ENCODE peak calls at places on chromosomes 16 and 17, in five cellular contexts. W is CD8-positive, alpha-beta T cell; A is A549; B is upper lobe of right lung; Z is breast epithelium. K is an unnamed sample.

GRCh38 chr16:65044861-65045260 is 77.0 kb downstream of the CDH11 start:
- DNase-seq in W (no peak), A (no peak), B (no peak), Z (no peak), K (peak)

GRCh38 chr17:56821847-56822534 is 11.7 kb downstream of the C17orf67 start:
- DNase-seq in W (no peak), A (no peak), B (no peak), Z (no peak), K (no peak)

GRCh38 chr16:22206847-22207714 is 1.0 kb downstream of the EEF2K start:
- DNase-seq in W (no peak), A (peak), B (peak), Z (peak), K (no peak)

GRCh38 chr16:84423416-84423837 is 55.1 kb downstream of the ATP2C2 start:
- DNase-seq in W (no peak), A (peak), B (peak), Z (no peak), K (peak)

GRCh38 chr17:74110467-74110866 is 93.0 kb upstream of the RPL38 start:
- DNase-seq in W (no peak), A (no peak), B (no peak), Z (no peak), K (no peak)

GRCh38 chr17:79843917-79844815 is 4.9 kb upstream of the CBX4 start:
- DNase-seq in W (no peak), A (peak), B (peak), Z (no peak), K (no peak)

GRCh38 chr17:9052921-9053320 is 31.6 kb downstream of the NTN1 start:
- DNase-seq in W (no peak), A (no peak), B (no peak), Z (no peak), K (no peak)

GRCh38 chr16:89581861-89582563 is 6.5 kb downstream of the CPNE7 start:
- DNase-seq in W (no peak), A (no peak), B (no peak), Z (no peak), K (no peak)

GRCh38 chr16:88634141-88634993 is 4.0 kb upstream of the IL17C start:
- DNase-seq in W (no peak), A (no peak), B (peak), Z (no peak), K (peak)

GRCh38 chr17:31405941-31406371 is 14.5 kb downstream of the RAB11FIP4 start:
- DNase-seq in W (no peak), A (no peak), B (peak), Z (no peak), K (no peak)

GRCh38 chr16:3071655-3072054 is 6.2 kb downstream of the IL32 start:
- DNase-seq in W (no peak), A (no peak), B (no peak), Z (no peak), K (no peak)

GRCh38 chr16:80792031-80792430 is 12.4 kb downstream of the CDYL2 start:
- DNase-seq in W (no peak), A (no peak), B (no peak), Z (no peak), K (no peak)

GRCh38 chr17:45895969-45896793 is 1.8 kb downstream of the MAPT start:
- DNase-seq in W (no peak), A (no peak), B (no peak), Z (no peak), K (no peak)

GRCh38 chr17:45384047-45384799 is 48.4 kb downstream of the ARHGAP27 start:
- DNase-seq in W (no peak), A (no peak), B (no peak), Z (no peak), K (no peak)

GRCh38 chr16:53734908-53735307 is 31.0 kb downstream of the FTO start:
- DNase-seq in W (no peak), A (no peak), B (no peak), Z (no peak), K (no peak)

GRCh38 chr16:52912565-52913173 is 140.0 kb downstream of the CHD9NB start:
- DNase-seq in W (no peak), A (peak), B (peak), Z (peak), K (peak)

GRCh38 chr17:66949501-66949900 is 15.0 kb upstream of the CACNG4 start:
- DNase-seq in W (no peak), A (no peak), B (peak), Z (no peak), K (no peak)

GRCh38 chr17:81940538-81941483 is 3.7 kb upstream of the PYCR1 start:
- DNase-seq in W (no peak), A (no peak), B (no peak), Z (no peak), K (no peak)

GRCh38 chr16:50802000-50802399 is 60.1 kb downstream of the CYLD start:
- DNase-seq in W (no peak), A (no peak), B (no peak), Z (no peak), K (peak)

GRCh38 chr16:87713469-87714229 is 52.1 kb downstream of the KLHDC4 start:
- DNase-seq in W (peak), A (no peak), B (no peak), Z (no peak), K (no peak)

GRCh38 chr16:466651-467050 is 41.2 kb downstream of the RAB11FIP3 start:
- DNase-seq in W (no peak), A (no peak), B (no peak), Z (no peak), K (no peak)

GRCh38 chr17:82098939-82099765 is 1.1 kb upstream of the FASN start:
- DNase-seq in W (no peak), A (no peak), B (no peak), Z (no peak), K (no peak)

GRCh38 chr17:45248132-45248936 is 13.6 kb downstream of the SPATA32 start:
- DNase-seq in W (peak), A (peak), B (peak), Z (peak), K (no peak)

GRCh38 chr17:82065638-82066303 is at the start of gene DUS1L:
- DNase-seq in W (peak), A (peak), B (peak), Z (peak), K (no peak)

GRCh38 chr16:81292936-81293335 is 21.8 kb upstream of the GAN start:
- DNase-seq in W (no peak), A (no peak), B (no peak), Z (no peak), K (no peak)

GRCh38 chr17:9880582-9880999 is 24.5 kb downstream of the RCVRN start:
- DNase-seq in W (no peak), A (peak), B (no peak), Z (no peak), K (no peak)

GRCh38 chr17:28370035-28370743 is at the start of gene VTN:
- DNase-seq in W (no peak), A (peak), B (peak), Z (no peak), K (no peak)

GRCh38 chr16:22417019-22417418 is 42.6 kb upstream of the CDR2 start:
- DNase-seq in W (no peak), A (no peak), B (no peak), Z (no peak), K (no peak)

GRCh38 chr16:51967566-51967965 is 579.4 kb downstream of the TOX3 start:
- DNase-seq in W (no peak), A (no peak), B (no peak), Z (no peak), K (no peak)

GRCh38 chr16:70428178-70428998 is 10.5 kb downstream of the ST3GAL2 start:
- DNase-seq in W (no peak), A (peak), B (peak), Z (peak), K (peak)

GRCh38 chr17:8991514-8992285 is 26.2 kb upstream of the PIK3R5 start:
- DNase-seq in W (peak), A (peak), B (no peak), Z (peak), K (peak)

GRCh38 chr16:65600629-65601028 is 478.8 kb upstream of the CDH11 start:
- DNase-seq in W (no peak), A (no peak), B (no peak), Z (no peak), K (no peak)

GRCh38 chr16:11205754-11206459 is 50.1 kb downstream of the SOCS1 start:
- DNase-seq in W (no peak), A (no peak), B (no peak), Z (no peak), K (no peak)

GRCh38 chr16:54099627-54100026 is 187.0 kb downstream of the IRX3 start:
- DNase-seq in W (no peak), A (no peak), B (no peak), Z (no peak), K (no peak)

GRCh38 chr16:3256876-3257465 is 538 bp upstream of the MEFV start:
- DNase-seq in W (no peak), A (no peak), B (no peak), Z (no peak), K (peak)

GRCh38 chr16:25691519-25692091 is at the start of gene HS3ST4:
- DNase-seq in W (no peak), A (no peak), B (no peak), Z (no peak), K (no peak)

DNA sequence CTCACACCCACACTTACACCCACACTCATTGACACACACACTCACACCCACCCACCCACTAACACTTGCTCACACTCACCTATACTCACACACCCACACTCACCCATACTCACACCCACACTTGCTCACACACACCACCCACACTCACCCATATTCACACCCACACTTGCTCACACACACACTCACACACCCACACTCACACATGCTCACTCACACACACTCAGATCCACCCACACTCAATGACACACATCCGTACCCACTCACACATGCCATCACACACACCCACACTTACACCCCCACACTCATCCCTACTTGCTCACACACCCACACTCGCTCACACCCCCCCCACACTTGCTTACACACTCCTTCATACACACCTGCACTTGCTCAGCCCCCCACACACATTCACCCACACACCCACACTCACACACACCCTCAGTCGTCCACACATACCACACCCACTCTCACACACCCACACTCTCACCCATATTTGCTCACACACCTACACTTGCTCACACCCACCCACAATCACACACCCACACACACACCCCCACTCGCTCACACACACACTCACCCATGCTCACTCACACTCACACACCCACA is 321.1 kb upstream of the N4BP1 start:
- DNase-seq in W (no peak), A (no peak), B (no peak), Z (no peak), K (no peak)
- H3K27ac ChIP-seq in W (no peak), A (no peak), B (no peak), Z (no peak), K (no peak)

GRCh38 chr16:17313085-17313611 is 157.6 kb downstream of the XYLT1 start:
- DNase-seq in W (no peak), A (no peak), B (no peak), Z (peak), K (no peak)
- H3K27ac ChIP-seq in W (no peak), A (no peak), B (peak), Z (peak), K (no peak)

GRCh38 chr17:7290685-7291084 is 3.8 kb downstream of the YBX2 start:
- DNase-seq in W (no peak), A (no peak), B (no peak), Z (no peak), K (no peak)
- H3K27ac ChIP-seq in W (no peak), A (no peak), B (no peak), Z (no peak), K (no peak)

DNA sequence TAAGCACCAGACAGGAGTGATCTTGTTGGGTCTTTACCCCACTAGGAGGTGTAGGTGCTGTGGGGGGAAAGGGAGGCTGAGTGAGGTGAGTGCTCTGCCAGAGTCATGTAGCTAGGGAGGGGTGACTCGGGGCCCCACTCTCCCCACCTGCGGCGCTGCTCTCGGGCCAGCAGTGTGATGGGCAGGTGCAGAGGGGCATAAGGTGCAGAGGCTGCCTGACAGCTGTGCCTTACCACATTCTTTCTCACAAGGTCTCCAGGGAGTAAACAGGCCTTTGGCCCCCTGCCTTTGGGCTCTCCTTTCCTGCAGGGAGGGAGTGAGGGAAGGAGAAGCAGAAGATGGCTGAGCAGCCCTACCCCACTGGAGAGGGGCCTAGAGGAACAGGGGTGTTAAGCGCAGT is 4.5 kb upstream of the CNP start:
- DNase-seq in W (no peak), A (no peak), B (no peak), Z (no peak), K (no peak)
- H3K27ac ChIP-seq in W (no peak), A (no peak), B (no peak), Z (no peak), K (no peak)

GRCh38 chr16:30903002-30903401 is 6.6 kb downstream of the CTF1 start:
- DNase-seq in W (no peak), A (no peak), B (no peak), Z (no peak), K (no peak)
- H3K27ac ChIP-seq in W (peak), A (no peak), B (peak), Z (peak), K (no peak)

GRCh38 chr17:15279011-15279477 is 13.9 kb upstream of the PMP22 start:
- DNase-seq in W (no peak), A (peak), B (no peak), Z (no peak), K (peak)
- H3K27ac ChIP-seq in W (no peak), A (peak), B (no peak), Z (no peak), K (peak)

GRCh38 chr17:1123397-1124237 is 56.2 kb downstream of the ABR start:
- DNase-seq in W (no peak), A (no peak), B (no peak), Z (no peak), K (no peak)
- H3K27ac ChIP-seq in W (no peak), A (peak), B (peak), Z (peak), K (no peak)